ENCODE peak calls at places on chromosome 14, in eight cellular contexts. M is GM23338, A is neural progenitor cell, D is PC-3, O is HCT116, I is OCI-LY7, G is GM23248, J is hepatocyte. C is an unnamed sample.

GRCh38 chr14:58808828-58809227 is 171.1 kb downstream of the DACT1 start:
- DNase-seq in M (no peak), A (no peak), D (peak; percentile 87), O (no peak), I (no peak), G (peak; percentile 25), J (peak; percentile 15), C (no peak)

GRCh38 chr14:71108398-71109114 is 201.3 kb downstream of the PCNX1 start:
- DNase-seq in M (no peak), A (no peak), D (no peak), O (no peak), I (no peak), G (no peak), J (no peak), C (no peak)

GRCh38 chr14:80634106-80634758 is 307.3 kb downstream of the CEP128 start:
- DNase-seq in M (no peak), A (no peak), D (peak; percentile 79), O (no peak), I (no peak), G (peak; percentile 42), J (no peak), C (no peak)

GRCh38 chr14:23160924-23161522 is 22.4 kb downstream of the SLC7A8 start:
- DNase-seq in M (peak; percentile 82), A (peak; percentile 65), D (peak; percentile 62), O (no peak), I (no peak), G (peak; percentile 93), J (peak; percentile 84), C (no peak)

GRCh38 chr14:90499121-90499520 is 102.3 kb downstream of the CALM1 start:
- DNase-seq in M (no peak), A (no peak), D (no peak), O (no peak), I (no peak), G (no peak), J (no peak), C (peak; percentile 5)

GRCh38 chr14:102279688-102280348 is 25.1 kb downstream of the MOK start:
- DNase-seq in M (peak; percentile 16), A (peak; percentile 2), D (peak; percentile 99), O (peak; percentile 84), I (no peak), G (peak; percentile 98), J (peak; percentile 57), C (no peak)

GRCh38 chr14:72629534-72629933 is 264.4 kb downstream of the DPF3 start:
- DNase-seq in M (no peak), A (no peak), D (no peak), O (no peak), I (no peak), G (no peak), J (no peak), C (no peak)

GRCh38 chr14:26286066-26286791 is 311.6 kb downstream of the NOVA1 start:
- DNase-seq in M (no peak), A (no peak), D (no peak), O (no peak), I (no peak), G (peak; percentile 9), J (no peak), C (no peak)

GRCh38 chr14:23302290-23303225 is at the start of gene PPP1R3E:
- DNase-seq in M (peak; percentile 76), A (peak; percentile 84), D (peak; percentile 62), O (no peak), I (peak; percentile 92), G (peak; percentile 87), J (peak; percentile 85), C (peak; percentile 68)

GRCh38 chr14:94139006-94139405 is 9.6 kb upstream of the IFI27L2 start:
- DNase-seq in M (no peak), A (no peak), D (no peak), O (no peak), I (no peak), G (no peak), J (no peak), C (no peak)

GRCh38 chr14:96383445-96383844 is 8.5 kb upstream of the AK7 start:
- DNase-seq in M (no peak), A (no peak), D (no peak), O (no peak), I (no peak), G (peak; percentile 6), J (no peak), C (no peak)

GRCh38 chr14:75660238-75660629 is 442 bp downstream of the ERG28 start:
- DNase-seq in M (no peak), A (no peak), D (no peak), O (no peak), I (peak; percentile 11), G (peak; percentile 5), J (no peak), C (no peak)

GRCh38 chr14:98227000-98227726 is 1044.8 kb downstream of the BCL11B start:
- DNase-seq in M (no peak), A (no peak), D (no peak), O (no peak), I (no peak), G (no peak), J (no peak), C (no peak)

GRCh38 chr14:68968051-68968450 is 11.1 kb downstream of the ACTN1 start:
- DNase-seq in M (no peak), A (no peak), D (no peak), O (no peak), I (no peak), G (no peak), J (no peak), C (no peak)

GRCh38 chr14:31207746-31208545 is at the start of gene HECTD1:
- DNase-seq in M (peak; percentile 90), A (peak; percentile 96), D (peak; percentile 93), O (peak; percentile 67), I (peak; percentile 90), G (peak; percentile 95), J (peak; percentile 96), C (peak; percentile 97)

GRCh38 chr14:73264080-73264895 is 27.0 kb downstream of the PAPLN start:
- DNase-seq in M (no peak), A (no peak), D (no peak), O (no peak), I (no peak), G (no peak), J (no peak), C (peak; percentile 40)

GRCh38 chr14:91417983-91418386 is 365 bp upstream of the CCDC88C start:
- DNase-seq in M (peak; percentile 61), A (peak; percentile 82), D (peak; percentile 63), O (peak; percentile 32), I (peak; percentile 78), G (peak; percentile 45), J (peak; percentile 78), C (peak; percentile 86)

GRCh38 chr14:90660865-90661570 is 155.2 kb downstream of the TTC7B start:
- DNase-seq in M (peak; percentile 50), A (no peak), D (no peak), O (no peak), I (no peak), G (no peak), J (no peak), C (no peak)

GRCh38 chr14:67620217-67620789 is 583 bp downstream of the ARG2 start:
- DNase-seq in M (peak; percentile 77), A (peak; percentile 86), D (peak; percentile 36), O (no peak), I (no peak), G (peak; percentile 48), J (peak; percentile 50), C (peak; percentile 37)

GRCh38 chr14:87995500-87996275 is 2.7 kb upstream of the GALC start:
- DNase-seq in M (no peak), A (peak; percentile 16), D (no peak), O (no peak), I (no peak), G (no peak), J (peak; percentile 8), C (no peak)

GRCh38 chr14:59507063-59507751 is 22.9 kb downstream of the JKAMP start:
- DNase-seq in M (peak; percentile 90), A (peak; percentile 79), D (peak; percentile 95), O (peak; percentile 42), I (peak; percentile 52), G (peak; percentile 58), J (peak; percentile 78), C (peak; percentile 57)

GRCh38 chr14:23300687-23301223 is 1.9 kb downstream of the PPP1R3E start:
- DNase-seq in M (peak; percentile 12), A (peak; percentile 47), D (peak; percentile 29), O (no peak), I (peak; percentile 21), G (peak; percentile 64), J (peak; percentile 68), C (no peak)

DNA sequence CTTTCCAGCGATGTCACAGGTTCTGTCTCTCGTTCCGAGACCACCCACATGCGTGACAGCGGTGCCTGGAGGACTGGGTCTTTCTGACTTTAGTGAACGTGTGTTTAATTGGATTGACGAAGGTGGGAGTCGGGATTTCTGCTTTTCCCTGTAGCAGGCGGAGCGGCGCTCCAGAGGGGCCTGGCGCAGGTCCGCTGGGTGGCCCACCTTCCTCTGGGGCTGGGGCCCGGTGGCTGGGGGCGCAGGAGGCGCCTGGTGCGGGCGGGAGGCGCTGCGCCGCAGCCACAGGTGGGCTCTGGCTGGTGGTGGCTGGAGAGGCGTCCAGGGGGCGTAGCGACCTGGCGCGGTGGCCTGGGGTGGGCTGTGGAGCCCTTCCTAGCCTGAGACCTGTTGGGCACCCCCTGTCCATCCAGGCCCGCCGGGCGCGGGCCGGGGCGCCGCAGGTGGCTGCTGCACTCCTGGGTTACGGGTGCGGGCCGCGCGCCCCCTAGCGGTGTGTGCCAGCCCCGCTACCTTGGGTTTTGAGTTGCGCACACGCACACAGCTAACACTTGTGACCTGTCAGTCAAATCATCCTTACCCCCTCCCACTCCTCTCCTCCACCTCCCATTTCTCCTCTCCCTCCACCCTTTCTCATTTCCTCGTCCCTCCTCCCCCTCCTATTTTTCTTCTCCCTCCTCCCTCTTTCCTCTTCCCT is 2.0 kb downstream of the MEG3 start:
- DNase-seq in M (no peak), A (no peak), D (peak; percentile 20), O (no peak), I (no peak), G (peak; percentile 80), J (no peak), C (no peak)
- TF ChIP-seq EZH2phosphoT487 in M (no peak), A (no peak), D (no peak), O (no peak), I (no peak), G (no peak), J (no peak), C (no peak)

DNA sequence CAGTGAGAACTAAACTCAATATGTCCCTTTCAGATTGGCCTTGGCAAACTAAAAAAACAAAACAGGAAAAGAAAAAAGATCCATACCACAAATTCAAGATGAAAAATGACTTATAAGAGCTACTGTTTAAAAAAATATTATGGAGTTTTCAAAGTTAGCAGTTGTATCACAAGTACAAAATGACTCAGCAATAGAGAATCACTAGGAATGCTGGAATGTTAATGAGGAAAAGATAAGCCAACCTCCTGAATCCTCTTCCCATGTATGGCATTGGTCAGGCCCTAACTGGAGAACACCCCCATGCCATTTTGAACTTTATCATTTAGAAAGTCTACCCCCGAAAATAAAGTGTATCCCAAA is 62.2 kb downstream of the PPP1R36 start:
- DNase-seq in M (no peak), A (no peak), D (peak; percentile 53), O (no peak), I (no peak), G (peak; percentile 63), J (no peak), C (no peak)
- TF ChIP-seq EZH2phosphoT487 in M (no peak), A (no peak), D (no peak), O (no peak), I (no peak), G (no peak), J (no peak), C (no peak)

GRCh38 chr14:105448706-105449111 is 25.9 kb upstream of the CRIP2 start:
- DNase-seq in M (peak; percentile 88), A (peak; percentile 70), D (peak; percentile 48), O (no peak), I (peak; percentile 62), G (peak; percentile 84), J (peak; percentile 63), C (peak; percentile 96)
- TF ChIP-seq EZH2phosphoT487 in M (no peak), A (no peak), D (no peak), O (no peak), I (no peak), G (no peak), J (no peak), C (no peak)

GRCh38 chr14:103372552-103373304 is 12.5 kb upstream of the MARK3 start:
- DNase-seq in M (peak; percentile 24), A (peak; percentile 12), D (peak; percentile 97), O (peak; percentile 72), I (no peak), G (peak; percentile 99), J (peak; percentile 49), C (no peak)
- TF ChIP-seq EZH2phosphoT487 in M (no peak), A (no peak), D (no peak), O (no peak), I (no peak), G (no peak), J (no peak), C (no peak)